ENCODE peak calls at places on chromosome 9, in five cellular contexts. K, O, C, R and U are unnamed samples.
A peak's percentile ranks its signal among the peaks of the same experiment; 100 is the strongest.

GRCh38 chr9:91395553-91396470 is 27.8 kb downstream of the NFIL3 start:
- DNase-seq in O (no peak), C (no peak), K (no peak), R (peak; percentile 96), U (no peak)

GRCh38 chr9:38110476-38110875 is 41.4 kb upstream of the SHB start:
- DNase-seq in K (peak; percentile 13), O (no peak), R (no peak), C (peak; percentile 26), U (no peak)

GRCh38 chr9:113990975-113991471 is 87.1 kb downstream of the AMBP start:
- DNase-seq in C (no peak), R (no peak), O (no peak), K (no peak), U (no peak)

GRCh38 chr9:92887880-92888338 is 10.1 kb upstream of the ZNF484 start:
- DNase-seq in K (no peak), C (peak; percentile 70), R (no peak), O (peak; percentile 48), U (no peak)

GRCh38 chr9:36258989-36259315 is 704 bp upstream of the GNE start:
- DNase-seq in C (no peak), O (no peak), R (no peak), K (no peak), U (no peak)

GRCh38 chr9:72871685-72872084 is 81.2 kb downstream of the ALDH1A1 start:
- DNase-seq in R (no peak), K (no peak), O (no peak), C (peak; percentile 40), U (no peak)

GRCh38 chr9:115088856-115089255 is 29.1 kb downstream of the TNC start:
- DNase-seq in C (no peak), K (no peak), R (no peak), O (no peak), U (no peak)

GRCh38 chr9:21412109-21412508 is 3.2 kb downstream of the IFNA8 start:
- DNase-seq in C (no peak), R (no peak), O (no peak), K (no peak), U (no peak)